ENCODE peak calls at places on chromosomes 2 and 18, in seven cellular contexts. Z is tibial artery, A is osteoblast, P is kidney, W is epithelial cell of esophagus, B is left ventricle myocardium inferior, H is OCI-LY7. C is an unnamed sample.

GRCh38 chr2:86105252-86105968 is at the start of gene POLR1A:
- DNase-seq in Z (peak; percentile 94), A (peak; percentile 89), P (peak; percentile 94), W (peak; percentile 95), B (peak; percentile 88), H (peak; percentile 92), C (peak; percentile 81)

GRCh38 chr18:23964282-23965238 is 50.0 kb upstream of the TTC39C start:
- DNase-seq in Z (no peak), A (no peak), P (no peak), W (peak; percentile 82), B (no peak), H (peak; percentile 34), C (no peak)

GRCh38 chr18:36095936-36096519 is 28.7 kb upstream of the RPRD1A start:
- DNase-seq in Z (no peak), A (no peak), P (no peak), W (peak; percentile 77), B (no peak), H (peak; percentile 58), C (no peak)

GRCh38 chr2:217105733-217106649 is 246.1 kb upstream of the TNP1 start:
- DNase-seq in Z (peak; percentile 76), A (peak; percentile 66), P (peak; percentile 78), W (peak; percentile 94), B (no peak), H (no peak), C (no peak)

GRCh38 chr2:137826373-137827372 is 137.6 kb upstream of the HNMT start:
- DNase-seq in Z (no peak), A (no peak), P (no peak), W (no peak), B (no peak), H (no peak), C (no peak)

GRCh38 chr2:102581911-102582310 is 37.4 kb upstream of the SLC9A2 start:
- DNase-seq in Z (no peak), A (no peak), P (no peak), W (peak; percentile 33), B (no peak), H (no peak), C (no peak)

GRCh38 chr2:190607014-190607597 is 41.8 kb upstream of the NAB1 start:
- DNase-seq in Z (no peak), A (peak; percentile 79), P (no peak), W (peak; percentile 76), B (no peak), H (no peak), C (no peak)

GRCh38 chr2:74606927-74607326 is 41.2 kb downstream of the M1AP start:
- DNase-seq in Z (no peak), A (no peak), P (no peak), W (no peak), B (no peak), H (no peak), C (no peak)

GRCh38 chr18:22167091-22167470 is 2.3 kb upstream of the GATA6 start:
- DNase-seq in Z (no peak), A (no peak), P (no peak), W (no peak), B (peak; percentile 57), H (no peak), C (no peak)

GRCh38 chr2:160381425-160381951 is 112.1 kb downstream of the RBMS1 start:
- DNase-seq in Z (no peak), A (no peak), P (no peak), W (no peak), B (no peak), H (no peak), C (no peak)

GRCh38 chr2:54482725-54483124 is 26.6 kb downstream of the SPTBN1 start:
- DNase-seq in Z (peak; percentile 78), A (peak; percentile 98), P (no peak), W (peak; percentile 44), B (no peak), H (no peak), C (no peak)

GRCh38 chr18:61931654-61932379 is 39.0 kb upstream of the RNF152 start:
- DNase-seq in Z (no peak), A (no peak), P (no peak), W (no peak), B (no peak), H (no peak), C (no peak)

GRCh38 chr2:152925540-152926448 is 207.4 kb downstream of the ARL6IP6 start:
- DNase-seq in Z (peak; percentile 70), A (peak; percentile 1), P (no peak), W (peak; percentile 88), B (no peak), H (peak; percentile 56), C (peak; percentile 75)

GRCh38 chr2:241842067-241842415 is 16.7 kb downstream of the PDCD1 start:
- DNase-seq in Z (no peak), A (peak; percentile 73), P (no peak), W (no peak), B (no peak), H (no peak), C (no peak)

GRCh38 chr2:106523980-106524665 is 37.0 kb downstream of the CD8B2 start:
- DNase-seq in Z (no peak), A (no peak), P (no peak), W (no peak), B (no peak), H (no peak), C (no peak)

GRCh38 chr18:72232611-72233010 is 311.5 kb downstream of the CBLN2 start:
- DNase-seq in Z (no peak), A (no peak), P (no peak), W (no peak), B (no peak), H (no peak), C (no peak)

GRCh38 chr2:199042660-199043379 is 414.9 kb downstream of the SATB2 start:
- DNase-seq in Z (no peak), A (no peak), P (no peak), W (no peak), B (no peak), H (no peak), C (no peak)

GRCh38 chr2:64359892-64360657 is 93.9 kb upstream of the LGALSL start:
- DNase-seq in Z (peak; percentile 95), A (peak; percentile 96), P (peak; percentile 88), W (peak; percentile 99), B (peak; percentile 58), H (peak; percentile 50), C (no peak)

GRCh38 chr2:146818122-146818521 is 1026.7 kb upstream of the ACVR2A start:
- DNase-seq in Z (no peak), A (no peak), P (no peak), W (peak; percentile 53), B (no peak), H (no peak), C (no peak)

GRCh38 chr2:159071190-159071915 is 102.9 kb downstream of the TANC1 start:
- DNase-seq in Z (no peak), A (no peak), P (no peak), W (no peak), B (no peak), H (no peak), C (no peak)

GRCh38 chr2:60319031-60319547 is 234.4 kb downstream of the BCL11A start:
- DNase-seq in Z (no peak), A (no peak), P (no peak), W (no peak), B (no peak), H (peak; percentile 75), C (no peak)

GRCh38 chr2:67566292-67566691 is 169.2 kb downstream of the ETAA1 start:
- DNase-seq in Z (no peak), A (no peak), P (no peak), W (no peak), B (no peak), H (no peak), C (no peak)

GRCh38 chr2:36650031-36650430 is 46.5 kb upstream of the VIT start:
- DNase-seq in Z (no peak), A (peak; percentile 88), P (no peak), W (peak; percentile 87), B (no peak), H (peak; percentile 7), C (no peak)

GRCh38 chr2:5977477-5977876 is 285.3 kb downstream of the SOX11 start:
- DNase-seq in Z (no peak), A (no peak), P (no peak), W (no peak), B (no peak), H (no peak), C (no peak)
- TF ChIP-seq CTCF in Z (no peak), A (no peak), P (no peak), W (no peak), B (no peak), H (peak; percentile 33), C (peak; percentile 37)

GRCh38 chr2:209936106-209936663 is 66.3 kb upstream of the RPE start:
- DNase-seq in Z (no peak), A (no peak), P (no peak), W (peak; percentile 32), B (no peak), H (peak; percentile 1), C (no peak)
- TF ChIP-seq CTCF in Z (no peak), A (no peak), P (no peak), W (peak; percentile 51), B (no peak), H (peak; percentile 43), C (peak; percentile 46)

GRCh38 chr2:3741867-3742602 is 38.7 kb downstream of the DCDC2C start:
- DNase-seq in Z (no peak), A (no peak), P (no peak), W (no peak), B (no peak), H (no peak), C (no peak)
- TF ChIP-seq CTCF in Z (no peak), A (no peak), P (no peak), W (no peak), B (no peak), H (no peak), C (no peak)

GRCh38 chr2:236816197-236817170 is 246.9 kb downstream of the ACKR3 start:
- DNase-seq in Z (peak; percentile 56), A (no peak), P (no peak), W (no peak), B (no peak), H (no peak), C (peak; percentile 63)

GRCh38 chr2:236818281-236819045 is 248.8 kb downstream of the ACKR3 start:
- DNase-seq in Z (no peak), A (no peak), P (no peak), W (no peak), B (no peak), H (no peak), C (peak; percentile 59)

GRCh38 chr2:236820763-236821344 is 251.2 kb downstream of the ACKR3 start:
- DNase-seq in Z (no peak), A (no peak), P (no peak), W (no peak), B (no peak), H (no peak), C (peak; percentile 34)

GRCh38 chr2:236815746-236816145 is 246.1 kb downstream of the ACKR3 start:
- DNase-seq in Z (no peak), A (no peak), P (no peak), W (no peak), B (no peak), H (no peak), C (peak; percentile 55)

DNA sequence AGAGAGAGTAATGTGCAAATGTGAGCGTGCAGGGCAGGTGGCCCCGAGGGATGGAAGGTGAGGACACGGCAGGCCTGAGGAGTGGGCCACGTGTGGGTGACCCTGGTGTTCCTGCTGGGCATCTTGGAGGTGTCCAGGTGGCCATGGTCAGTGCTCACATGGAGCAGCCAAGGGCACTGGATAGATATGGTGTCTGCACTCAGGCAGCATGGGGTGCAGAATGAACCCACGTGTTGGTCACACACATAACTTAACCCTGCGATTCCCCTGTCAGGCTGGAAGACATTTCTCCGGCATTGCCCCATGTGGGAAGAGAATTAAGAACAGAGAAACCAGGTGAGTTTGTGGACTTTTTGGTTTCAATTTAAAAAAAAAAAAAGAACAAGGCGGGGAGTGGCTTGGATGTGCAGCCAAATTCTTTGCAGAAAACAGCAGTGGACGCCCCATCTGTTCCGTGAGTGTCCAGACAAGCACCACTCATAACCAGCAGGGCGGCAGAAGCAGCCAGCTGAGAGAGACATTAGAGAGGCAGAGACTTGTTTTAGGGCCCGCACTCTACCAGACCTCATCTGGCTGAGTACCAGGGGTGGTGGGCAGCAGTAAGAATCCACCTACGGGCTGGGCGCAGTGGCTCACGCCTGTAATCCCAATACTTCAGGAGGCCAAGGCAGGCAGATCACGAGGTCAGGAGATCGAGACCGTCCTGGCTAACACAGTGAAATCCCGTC is 249.8 kb downstream of the ACKR3 start:
- DNase-seq in Z (peak; percentile 42), A (no peak), P (no peak), W (no peak), B (no peak), H (no peak), C (peak; percentile 56)
- TF ChIP-seq CTCF in Z (no peak), A (no peak), P (no peak), W (no peak), B (no peak), H (no peak), C (peak; percentile 25)

C was measured in type B pancreatic cell.